ENCODE peak calls at places on chromosome 10, in ten cellular contexts. X is fibroblast of mammary gland, G is NCI-H2171, Y is fibroblast of pulmonary artery, U is endodermal cell, I is AG09319, T is mucosa of gallbladder, A is heart right ventricle, Z is AG04449, Q is T-helper 1 cell. V is an unnamed sample.

GRCh38 chr10:110522365-110522988 is 24.8 kb downstream of the DUSP5 start:
- DNase-seq in X (peak), G (no peak), Y (peak), U (no peak), I (no peak), T (no peak), A (no peak), Z (no peak), Q (no peak), V (no peak)

GRCh38 chr10:43251664-43252165 is 15.2 kb downstream of the RASGEF1A start:
- DNase-seq in X (no peak), G (no peak), Y (no peak), U (no peak), I (no peak), T (peak), A (no peak), Z (no peak), Q (no peak), V (no peak)

GRCh38 chr10:6050801-6051445 is 11.2 kb downstream of the IL2RA start:
- DNase-seq in X (peak), G (no peak), Y (peak), U (peak), I (no peak), T (peak), A (peak), Z (no peak), Q (peak), V (peak)

GRCh38 chr10:102962259-102962658 is 44.2 kb downstream of the CNNM2 start:
- DNase-seq in X (no peak), G (no peak), Y (no peak), U (no peak), I (no peak), T (no peak), A (no peak), Z (no peak), Q (no peak), V (no peak)

GRCh38 chr10:111874586-111874985 is 309.0 kb downstream of the GPAM start:
- DNase-seq in X (peak), G (no peak), Y (no peak), U (no peak), I (no peak), T (no peak), A (no peak), Z (no peak), Q (no peak), V (no peak)

GRCh38 chr10:63145782-63146181 is 12.7 kb downstream of the NRBF2 start:
- DNase-seq in X (peak), G (no peak), Y (no peak), U (no peak), I (no peak), T (no peak), A (no peak), Z (no peak), Q (no peak), V (no peak)

GRCh38 chr10:78320416-78320815 is 286.8 kb downstream of the RPS24 start:
- DNase-seq in X (no peak), G (no peak), Y (no peak), U (no peak), I (no peak), T (peak), A (no peak), Z (no peak), Q (no peak), V (no peak)

GRCh38 chr10:3886191-3886590 is 101.2 kb upstream of the KLF6 start:
- DNase-seq in X (peak), G (no peak), Y (peak), U (peak), I (no peak), T (no peak), A (peak), Z (no peak), Q (no peak), V (peak)

GRCh38 chr10:131900350-131901152 is at the start of gene PPP2R2D:
- DNase-seq in X (peak), G (peak), Y (peak), U (peak), I (peak), T (peak), A (peak), Z (peak), Q (peak), V (peak)

GRCh38 chr10:128572696-128573095 is 446.5 kb upstream of the MKI67 start:
- DNase-seq in X (no peak), G (no peak), Y (no peak), U (no peak), I (no peak), T (no peak), A (no peak), Z (no peak), Q (no peak), V (no peak)

GRCh38 chr10:58651040-58651439 is 138.4 kb downstream of the BICC1 start:
- DNase-seq in X (peak), G (no peak), Y (peak), U (no peak), I (no peak), T (no peak), A (peak), Z (no peak), Q (no peak), V (peak)

V was measured in myocyte.